ENCODE peak calls at places on chromosome 1, in nine cellular contexts. L is GM23338; T is stimulated activated naive B cell treated with anti-CD40 and anti-IgM and Interleukin-4, amounts not matched to agents 10 μg/mL and 1 μg/mL and 100 μg/mL, for 72 hours; P is CD8-positive, alpha-beta memory T cell; E is pancreas; G is stimulated activated CD8-positive, alpha-beta memory T cell treated with anti-CD3 and anti-CD28 coated beads, Interleukin-2, amount 100 ng/mL, for 1 hour; V is activated naive CD8-positive, alpha-beta T cell treated with anti-CD3 and anti-CD28 coated beads for 36 hours; K is gastrocnemius medialis; Y is immature natural killer cell. Q is an unnamed sample.

GRCh38 chr1:30450148-30450817 is 273.1 kb downstream of the MATN1 start:
- DNase-seq in T (no peak), E (no peak), L (no peak), P (no peak), Y (no peak), K (no peak), V (no peak), G (no peak), Q (no peak)

GRCh38 chr1:39692152-39693064 is 1.2 kb upstream of the HPCAL4 start:
- DNase-seq in Y (no peak), T (no peak), K (peak; percentile 53), E (peak; percentile 80), G (no peak), P (peak; percentile 13), V (peak; percentile 23), L (peak; percentile 90), Q (no peak)

GRCh38 chr1:234975122-234975940 is 153.3 kb downstream of the TOMM20 start:
- DNase-seq in P (no peak), G (no peak), T (no peak), Y (no peak), E (no peak), K (no peak), L (no peak), V (no peak), Q (peak; percentile 94)

GRCh38 chr1:32972814-32973428 is 8.3 kb upstream of the RNF19B start:
- DNase-seq in P (no peak), E (peak; percentile 82), L (peak; percentile 93), G (no peak), T (no peak), V (no peak), K (no peak), Y (no peak), Q (no peak)

GRCh38 chr1:211324992-211325775 is 1.4 kb upstream of the TRAF5 start:
- DNase-seq in T (no peak), E (no peak), V (no peak), L (no peak), P (no peak), Y (no peak), G (no peak), K (no peak), Q (no peak)

GRCh38 chr1:8211620-8212442 is 106.1 kb upstream of the SLC45A1 start:
- DNase-seq in Y (no peak), V (no peak), G (no peak), P (no peak), T (no peak), L (peak; percentile 43), K (peak; percentile 66), E (no peak), Q (peak; percentile 100)

GRCh38 chr1:212814989-212815388 is 23.3 kb downstream of the TATDN3 start:
- DNase-seq in P (no peak), Y (no peak), G (no peak), E (no peak), T (no peak), K (no peak), V (no peak), L (peak; percentile 21), Q (no peak)

GRCh38 chr1:36208978-36209708 is 15.1 kb upstream of the THRAP3 start:
- DNase-seq in V (no peak), P (no peak), E (no peak), T (no peak), K (peak; percentile 74), Y (no peak), L (no peak), G (no peak), Q (no peak)

GRCh38 chr1:3409737-3410434 is 44.6 kb upstream of the ARHGEF16 start:
- DNase-seq in T (no peak), Y (no peak), V (no peak), G (no peak), K (no peak), P (no peak), E (no peak), L (peak; percentile 25), Q (no peak)

GRCh38 chr1:4974981-4975685 is 320.7 kb downstream of the AJAP1 start:
- DNase-seq in G (no peak), T (no peak), P (no peak), L (no peak), Y (no peak), E (no peak), V (no peak), K (no peak), Q (no peak)

GRCh38 chr1:20090119-20090518 is 20.1 kb downstream of the PLA2G5 start:
- DNase-seq in G (no peak), K (no peak), V (no peak), E (no peak), T (no peak), Y (no peak), L (no peak), P (no peak), Q (no peak)

GRCh38 chr1:211642870-211643269 is 32.6 kb downstream of the NEK2 start:
- DNase-seq in Y (no peak), L (no peak), P (no peak), T (no peak), E (no peak), K (no peak), G (no peak), V (no peak), Q (no peak)

GRCh38 chr1:112935474-112936289 is 20.3 kb downstream of the SLC16A1 start:
- DNase-seq in V (no peak), Y (no peak), K (no peak), L (no peak), E (no peak), T (no peak), P (no peak), G (no peak), Q (peak; percentile 54)

GRCh38 chr1:173093721-173094450 is 43.1 kb upstream of the TNFSF18 start:
- DNase-seq in P (no peak), V (no peak), T (no peak), E (no peak), L (no peak), G (no peak), Y (no peak), K (no peak), Q (no peak)

GRCh38 chr1:84406209-84406917 is 8.1 kb downstream of the DNASE2B start:
- DNase-seq in E (no peak), V (no peak), G (no peak), L (no peak), Y (no peak), P (no peak), T (no peak), K (no peak), Q (peak; percentile 5)

GRCh38 chr1:179873366-179873978 is 4.1 kb downstream of the TOR1AIP2 start:
- DNase-seq in Y (no peak), T (no peak), V (no peak), L (no peak), P (no peak), E (no peak), K (no peak), G (no peak), Q (no peak)

GRCh38 chr1:55635856-55636255 is 420.7 kb upstream of the USP24 start:
- DNase-seq in G (no peak), V (no peak), L (no peak), E (no peak), P (no peak), K (no peak), T (no peak), Y (no peak), Q (no peak)

GRCh38 chr1:207644852-207645631 is at the start of gene CR1L:
- DNase-seq in P (peak; percentile 37), T (peak; percentile 76), V (peak; percentile 86), G (peak; percentile 29), K (peak; percentile 63), Y (peak; percentile 71), L (peak; percentile 97), E (peak; percentile 87), Q (peak; percentile 42)

GRCh38 chr1:113579256-113580018 is 179.8 kb downstream of the PHTF1 start:
- DNase-seq in E (no peak), V (no peak), P (no peak), T (no peak), G (no peak), K (no peak), Y (no peak), L (no peak), Q (no peak)

GRCh38 chr1:167772436-167772835 is 50.7 kb downstream of the MPZL1 start:
- DNase-seq in V (no peak), E (no peak), K (no peak), L (no peak), P (no peak), G (no peak), Y (no peak), T (no peak), Q (no peak)

GRCh38 chr1:155256101-155256852 is 994 bp upstream of the ENTREP3 start:
- DNase-seq in L (no peak), G (no peak), Y (no peak), V (no peak), E (no peak), P (no peak), K (peak; percentile 32), T (no peak), Q (no peak)

GRCh38 chr1:198829948-198830347 is 191.1 kb downstream of the PTPRC start:
- DNase-seq in L (peak; percentile 68), K (no peak), V (no peak), Y (no peak), T (no peak), E (no peak), G (no peak), P (no peak), Q (no peak)

GRCh38 chr1:42773420-42773819 is 6.4 kb downstream of the C1orf50 start:
- DNase-seq in P (no peak), K (no peak), E (no peak), Y (no peak), L (no peak), V (no peak), G (no peak), T (no peak), Q (no peak)

GRCh38 chr1:230558324-230558723 is 84.0 kb upstream of the COG2 start:
- DNase-seq in L (no peak), V (no peak), K (no peak), Y (no peak), T (no peak), E (no peak), G (no peak), P (no peak), Q (no peak)

GRCh38 chr1:60470231-60470630 is 396.7 kb upstream of the C1orf87 start:
- DNase-seq in K (no peak), T (no peak), Y (no peak), P (no peak), E (no peak), V (no peak), L (no peak), G (no peak), Q (no peak)

GRCh38 chr1:6358144-6358624 is 35.4 kb downstream of the ACOT7 start:
- DNase-seq in K (no peak), V (no peak), L (no peak), E (peak; percentile 56), Y (no peak), P (no peak), G (no peak), T (no peak), Q (peak; percentile 94)

GRCh38 chr1:150804671-150805070 is 3.4 kb downstream of the CTSK start:
- DNase-seq in E (no peak), L (no peak), Y (no peak), K (no peak), V (no peak), P (no peak), T (no peak), G (no peak), Q (no peak)

GRCh38 chr1:224116131-224116530 is 2.2 kb downstream of the FBXO28 start:
- DNase-seq in E (no peak), T (no peak), K (no peak), P (no peak), L (peak; percentile 66), G (no peak), V (no peak), Y (peak; percentile 51), Q (peak; percentile 64)

GRCh38 chr1:113978863-113979702 is at the start of gene OLFML3:
- DNase-seq in E (peak; percentile 65), P (peak; percentile 20), K (peak; percentile 81), V (peak; percentile 53), Y (peak; percentile 53), L (peak; percentile 98), G (no peak), T (peak; percentile 11), Q (peak; percentile 79)

GRCh38 chr1:25727026-25727818 is 72.8 kb upstream of the SELENON start:
- DNase-seq in K (no peak), P (no peak), V (no peak), Y (no peak), E (no peak), T (no peak), G (no peak), L (no peak), Q (no peak)

GRCh38 chr1:1207254-1207902 is 986 bp upstream of the TNFRSF18 start:
- DNase-seq in G (no peak), K (no peak), P (peak; percentile 0), E (peak; percentile 22), Y (no peak), L (peak; percentile 2), T (no peak), V (no peak), Q (no peak)